ENCODE peak calls at places on chromosome 11, in seven cellular contexts. One of them, this sample, is unnamed.

GRCh38 chr11:104672897-104673296 is 225.4 kb downstream of the CASP12 start:
- DNase-seq in fibroblast of lung: no peak
- DNase-seq in SJCRH30: no peak
- DNase-seq in testis: no peak
- DNase-seq in transverse colon: no peak
- DNase-seq in breast epithelium: no peak
- DNase-seq in CD4-positive, alpha-beta T cell: no peak
- DNase-seq in this sample: no peak

GRCh38 chr11:45141171-45141570 is 5.3 kb upstream of the PRDM11 start:
- DNase-seq in fibroblast of lung: no peak
- DNase-seq in SJCRH30: no peak
- DNase-seq in CD4-positive, alpha-beta T cell: no peak
- DNase-seq in transverse colon: no peak
- DNase-seq in breast epithelium: no peak
- DNase-seq in testis: no peak
- DNase-seq in this sample: no peak

GRCh38 chr11:106137758-106138157 is 60.3 kb downstream of the AASDHPPT start:
- DNase-seq in CD4-positive, alpha-beta T cell: no peak
- DNase-seq in SJCRH30: no peak
- DNase-seq in testis: no peak
- DNase-seq in transverse colon: no peak
- DNase-seq in fibroblast of lung: no peak
- DNase-seq in breast epithelium: no peak
- DNase-seq in this sample: no peak

GRCh38 chr11:12631651-12632050 is 42.6 kb upstream of the TEAD1 start:
- DNase-seq in breast epithelium: no peak
- DNase-seq in testis: no peak
- DNase-seq in CD4-positive, alpha-beta T cell: no peak
- DNase-seq in SJCRH30: no peak
- DNase-seq in fibroblast of lung: no peak
- DNase-seq in transverse colon: no peak
- DNase-seq in this sample: no peak

GRCh38 chr11:84261707-84262106 is 975.5 kb upstream of the CCDC90B start:
- DNase-seq in CD4-positive, alpha-beta T cell: no peak
- DNase-seq in testis: peak
- DNase-seq in breast epithelium: no peak
- DNase-seq in transverse colon: no peak
- DNase-seq in SJCRH30: peak
- DNase-seq in fibroblast of lung: no peak
- DNase-seq in this sample: no peak

GRCh38 chr11:102831128-102831708 is 12.2 kb downstream of the MMP3 start:
- DNase-seq in fibroblast of lung: peak
- DNase-seq in SJCRH30: no peak
- DNase-seq in testis: peak
- DNase-seq in breast epithelium: no peak
- DNase-seq in transverse colon: peak
- DNase-seq in CD4-positive, alpha-beta T cell: no peak
- DNase-seq in this sample: no peak

GRCh38 chr11:34654491-34655334 is 33.8 kb downstream of the EHF start:
- DNase-seq in SJCRH30: no peak
- DNase-seq in testis: no peak
- DNase-seq in transverse colon: no peak
- DNase-seq in fibroblast of lung: peak
- DNase-seq in breast epithelium: peak
- DNase-seq in CD4-positive, alpha-beta T cell: no peak
- DNase-seq in this sample: no peak

GRCh38 chr11:79122759-79123158 is 318.1 kb downstream of the TENM4 start:
- DNase-seq in SJCRH30: no peak
- DNase-seq in CD4-positive, alpha-beta T cell: no peak
- DNase-seq in breast epithelium: no peak
- DNase-seq in fibroblast of lung: no peak
- DNase-seq in testis: no peak
- DNase-seq in transverse colon: no peak
- DNase-seq in this sample: no peak

GRCh38 chr11:2923446-2924375 is 5.5 kb downstream of the PHLDA2 start:
- DNase-seq in SJCRH30: no peak
- DNase-seq in transverse colon: no peak
- DNase-seq in CD4-positive, alpha-beta T cell: no peak
- DNase-seq in fibroblast of lung: no peak
- DNase-seq in breast epithelium: no peak
- DNase-seq in testis: no peak
- DNase-seq in this sample: no peak

GRCh38 chr11:59668950-59669610 is at the start of gene PATL1:
- DNase-seq in SJCRH30: peak
- DNase-seq in CD4-positive, alpha-beta T cell: peak
- DNase-seq in fibroblast of lung: peak
- DNase-seq in transverse colon: peak
- DNase-seq in breast epithelium: peak
- DNase-seq in testis: peak
- DNase-seq in this sample: peak

GRCh38 chr11:107018902-107019493 is 722 bp upstream of the GUCY1A2 start:
- DNase-seq in testis: peak
- DNase-seq in CD4-positive, alpha-beta T cell: no peak
- DNase-seq in fibroblast of lung: peak
- DNase-seq in breast epithelium: peak
- DNase-seq in transverse colon: peak
- DNase-seq in SJCRH30: peak
- DNase-seq in this sample: no peak

GRCh38 chr11:10116588-10116987 is 177.4 kb downstream of the SBF2 start:
- DNase-seq in CD4-positive, alpha-beta T cell: no peak
- DNase-seq in SJCRH30: no peak
- DNase-seq in transverse colon: no peak
- DNase-seq in breast epithelium: no peak
- DNase-seq in fibroblast of lung: no peak
- DNase-seq in testis: no peak
- DNase-seq in this sample: no peak

GRCh38 chr11:20759541-20759940 is 90.2 kb downstream of the NELL1 start:
- DNase-seq in transverse colon: no peak
- DNase-seq in CD4-positive, alpha-beta T cell: no peak
- DNase-seq in breast epithelium: no peak
- DNase-seq in SJCRH30: no peak
- DNase-seq in testis: no peak
- DNase-seq in fibroblast of lung: no peak
- DNase-seq in this sample: no peak

GRCh38 chr11:65066805-65067291 is 8.5 kb upstream of the NAALADL1 start:
- DNase-seq in testis: no peak
- DNase-seq in breast epithelium: no peak
- DNase-seq in SJCRH30: no peak
- DNase-seq in transverse colon: no peak
- DNase-seq in CD4-positive, alpha-beta T cell: no peak
- DNase-seq in fibroblast of lung: no peak
- DNase-seq in this sample: no peak

GRCh38 chr11:81470446-81470845 is 1263.2 kb downstream of the FAM181B start:
- DNase-seq in SJCRH30: peak
- DNase-seq in testis: peak
- DNase-seq in transverse colon: no peak
- DNase-seq in CD4-positive, alpha-beta T cell: no peak
- DNase-seq in breast epithelium: no peak
- DNase-seq in fibroblast of lung: no peak
- DNase-seq in this sample: no peak

GRCh38 chr11:65859812-65860277 is 388 bp upstream of the MUS81 start:
- DNase-seq in fibroblast of lung: no peak
- DNase-seq in breast epithelium: no peak
- DNase-seq in SJCRH30: no peak
- DNase-seq in testis: peak
- DNase-seq in CD4-positive, alpha-beta T cell: no peak
- DNase-seq in transverse colon: peak
- DNase-seq in this sample: no peak

GRCh38 chr11:326842-327580 is 6.4 kb upstream of the IFITM3 start:
- DNase-seq in CD4-positive, alpha-beta T cell: no peak
- DNase-seq in testis: peak
- DNase-seq in fibroblast of lung: peak
- DNase-seq in breast epithelium: no peak
- DNase-seq in transverse colon: peak
- DNase-seq in SJCRH30: peak
- DNase-seq in this sample: no peak

GRCh38 chr11:102783720-102784119 is 3.3 kb upstream of the MMP10 start:
- DNase-seq in breast epithelium: no peak
- DNase-seq in fibroblast of lung: no peak
- DNase-seq in testis: no peak
- DNase-seq in CD4-positive, alpha-beta T cell: no peak
- DNase-seq in SJCRH30: no peak
- DNase-seq in transverse colon: no peak
- DNase-seq in this sample: peak

GRCh38 chr11:1022411-1022810 is 14.1 kb downstream of the MUC6 start:
- DNase-seq in CD4-positive, alpha-beta T cell: no peak
- DNase-seq in breast epithelium: no peak
- DNase-seq in testis: no peak
- DNase-seq in transverse colon: no peak
- DNase-seq in SJCRH30: no peak
- DNase-seq in fibroblast of lung: no peak
- DNase-seq in this sample: no peak

GRCh38 chr11:124799384-124800225 is 601 bp downstream of the MSANTD2 start:
- DNase-seq in breast epithelium: no peak
- DNase-seq in testis: peak
- DNase-seq in transverse colon: peak
- DNase-seq in CD4-positive, alpha-beta T cell: peak
- DNase-seq in fibroblast of lung: peak
- DNase-seq in SJCRH30: peak
- DNase-seq in this sample: no peak

GRCh38 chr11:34904421-34904950 is 11.7 kb downstream of the APIP start:
- DNase-seq in testis: no peak
- DNase-seq in fibroblast of lung: no peak
- DNase-seq in SJCRH30: peak
- DNase-seq in transverse colon: no peak
- DNase-seq in breast epithelium: no peak
- DNase-seq in CD4-positive, alpha-beta T cell: no peak
- DNase-seq in this sample: no peak

DNA sequence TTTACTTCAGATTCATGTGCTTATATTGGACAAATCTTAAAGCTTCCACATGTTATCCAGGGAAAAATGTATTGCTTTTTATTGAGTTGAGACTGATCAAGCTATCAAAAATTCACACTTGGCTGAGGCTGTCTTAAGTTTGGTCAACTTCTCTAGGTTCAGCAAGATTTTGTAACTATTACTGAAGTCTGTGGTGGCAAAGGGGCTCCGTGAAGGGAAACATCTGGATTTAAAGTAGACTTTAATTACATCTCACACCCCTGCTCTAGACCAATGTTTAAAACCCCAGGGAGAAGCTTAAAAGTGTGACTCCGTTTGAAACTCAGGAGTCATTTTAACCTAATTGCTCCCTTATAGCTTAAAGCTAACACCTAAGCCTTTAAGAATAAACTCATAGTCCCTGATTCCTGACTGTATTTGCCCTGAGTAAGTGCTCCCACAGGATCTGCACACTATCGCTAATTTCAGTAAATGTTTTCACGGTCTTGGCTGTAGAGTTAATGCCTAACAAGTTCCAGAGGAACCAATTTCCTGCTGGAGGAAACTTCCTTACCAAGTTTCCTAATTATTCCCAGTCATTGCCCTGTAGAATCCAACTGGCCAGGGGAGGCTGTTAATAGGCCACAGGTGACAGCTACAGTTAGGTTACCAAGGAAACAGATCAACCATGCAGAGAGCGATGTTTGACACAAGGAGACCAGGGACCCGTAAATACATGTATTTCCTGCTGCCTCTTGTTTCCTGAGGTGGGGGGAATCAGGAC is 40.5 kb downstream of the OR10A6 start:
- DNase-seq in testis: no peak
- DNase-seq in breast epithelium: no peak
- DNase-seq in SJCRH30: no peak
- DNase-seq in transverse colon: no peak
- DNase-seq in fibroblast of lung: no peak
- DNase-seq in CD4-positive, alpha-beta T cell: no peak
- DNase-seq in this sample: no peak
- H3K27ac ChIP-seq in testis: no peak
- H3K27ac ChIP-seq in breast epithelium: peak
- H3K27ac ChIP-seq in SJCRH30: no peak
- H3K27ac ChIP-seq in transverse colon: no peak
- H3K27ac ChIP-seq in fibroblast of lung: no peak
- H3K27ac ChIP-seq in CD4-positive, alpha-beta T cell: no peak
- H3K27ac ChIP-seq in this sample: no peak

GRCh38 chr11:19679952-19680823 is 32.4 kb upstream of the NAV2 start:
- DNase-seq in testis: peak
- DNase-seq in SJCRH30: peak
- DNase-seq in CD4-positive, alpha-beta T cell: no peak
- DNase-seq in fibroblast of lung: peak
- DNase-seq in transverse colon: peak
- DNase-seq in breast epithelium: peak
- DNase-seq in this sample: peak

GRCh38 chr11:19676508-19677379 is 35.9 kb upstream of the NAV2 start:
- DNase-seq in transverse colon: no peak
- DNase-seq in fibroblast of lung: no peak
- DNase-seq in breast epithelium: no peak
- DNase-seq in SJCRH30: peak
- DNase-seq in testis: no peak
- DNase-seq in CD4-positive, alpha-beta T cell: no peak
- DNase-seq in this sample: no peak

GRCh38 chr11:19675397-19675796 is 37.2 kb upstream of the NAV2 start:
- DNase-seq in fibroblast of lung: no peak
- DNase-seq in CD4-positive, alpha-beta T cell: no peak
- DNase-seq in transverse colon: no peak
- DNase-seq in SJCRH30: no peak
- DNase-seq in testis: no peak
- DNase-seq in breast epithelium: no peak
- DNase-seq in this sample: peak

GRCh38 chr11:19674831-19675230 is 37.8 kb upstream of the NAV2 start:
- DNase-seq in testis: no peak
- DNase-seq in SJCRH30: no peak
- DNase-seq in transverse colon: no peak
- DNase-seq in breast epithelium: no peak
- DNase-seq in fibroblast of lung: no peak
- DNase-seq in CD4-positive, alpha-beta T cell: no peak
- DNase-seq in this sample: no peak

GRCh38 chr11:19677380-19678080 is 35.1 kb upstream of the NAV2 start:
- DNase-seq in SJCRH30: no peak
- DNase-seq in testis: no peak
- DNase-seq in transverse colon: no peak
- DNase-seq in breast epithelium: no peak
- DNase-seq in CD4-positive, alpha-beta T cell: no peak
- DNase-seq in fibroblast of lung: peak
- DNase-seq in this sample: no peak
- H3K27ac ChIP-seq in SJCRH30: no peak
- H3K27ac ChIP-seq in testis: no peak
- H3K27ac ChIP-seq in transverse colon: peak
- H3K27ac ChIP-seq in breast epithelium: peak
- H3K27ac ChIP-seq in CD4-positive, alpha-beta T cell: no peak
- H3K27ac ChIP-seq in fibroblast of lung: no peak
- H3K27ac ChIP-seq in this sample: no peak

GRCh38 chr11:73379189-73379880 is 3.1 kb downstream of the RELT start:
- DNase-seq in breast epithelium: peak
- DNase-seq in transverse colon: peak
- DNase-seq in SJCRH30: no peak
- DNase-seq in CD4-positive, alpha-beta T cell: no peak
- DNase-seq in testis: no peak
- DNase-seq in fibroblast of lung: no peak
- DNase-seq in this sample: no peak
- H3K27ac ChIP-seq in breast epithelium: no peak
- H3K27ac ChIP-seq in transverse colon: no peak
- H3K27ac ChIP-seq in SJCRH30: no peak
- H3K27ac ChIP-seq in CD4-positive, alpha-beta T cell: no peak
- H3K27ac ChIP-seq in testis: no peak
- H3K27ac ChIP-seq in fibroblast of lung: no peak
- H3K27ac ChIP-seq in this sample: no peak

DNA sequence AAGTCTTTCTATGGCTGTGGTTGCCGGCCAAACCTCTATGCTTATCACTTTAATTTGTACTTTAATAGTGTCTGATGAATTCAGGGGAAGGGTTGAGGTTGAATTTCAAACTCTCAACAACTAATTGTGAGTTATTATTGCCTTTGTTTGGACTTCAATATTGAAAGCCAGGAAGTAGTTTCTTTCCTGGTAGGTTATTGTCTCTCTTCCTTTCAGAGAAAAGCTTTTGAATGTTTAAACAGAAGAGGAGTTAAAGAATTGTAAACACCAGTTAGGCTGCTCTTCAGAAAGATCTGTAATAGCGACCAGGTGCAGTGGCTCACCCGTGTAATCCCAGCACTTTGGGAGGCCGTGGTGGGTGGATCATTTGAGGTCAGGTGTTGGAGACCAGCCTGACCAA is 22.2 kb downstream of the NNMT start:
- DNase-seq in transverse colon: no peak
- DNase-seq in testis: no peak
- DNase-seq in fibroblast of lung: no peak
- DNase-seq in SJCRH30: no peak
- DNase-seq in CD4-positive, alpha-beta T cell: no peak
- DNase-seq in breast epithelium: no peak
- DNase-seq in this sample: no peak
- H3K27ac ChIP-seq in transverse colon: peak
- H3K27ac ChIP-seq in testis: peak
- H3K27ac ChIP-seq in fibroblast of lung: no peak
- H3K27ac ChIP-seq in SJCRH30: no peak
- H3K27ac ChIP-seq in CD4-positive, alpha-beta T cell: no peak
- H3K27ac ChIP-seq in breast epithelium: peak
- H3K27ac ChIP-seq in this sample: no peak